ENCODE peak calls at places on chromosomes 16 and 17, in five cellular contexts. One of them, this sample, is unnamed.

GRCh38 chr17:39227364-39227919 is 1.7 kb upstream of the STAC2 start:
- DNase-seq in mesenchymal stem cell: no peak
- DNase-seq in neuronal stem cell: no peak
- DNase-seq in mesendoderm: no peak
- DNase-seq in H9: no peak
- DNase-seq in this sample: no peak

GRCh38 chr17:62130739-62131138 is 65.7 kb upstream of the MED13 start:
- DNase-seq in neuronal stem cell: no peak
- DNase-seq in mesendoderm: no peak
- DNase-seq in mesenchymal stem cell: no peak
- DNase-seq in H9: no peak
- DNase-seq in this sample: no peak

GRCh38 chr16:71564377-71564967 is 12.4 kb downstream of the TAT start:
- DNase-seq in H9: no peak
- DNase-seq in neuronal stem cell: no peak
- DNase-seq in mesenchymal stem cell: no peak
- DNase-seq in mesendoderm: no peak
- DNase-seq in this sample: no peak

GRCh38 chr17:67293251-67294203 is 48.5 kb upstream of the HELZ start:
- DNase-seq in mesendoderm: peak
- DNase-seq in neuronal stem cell: peak
- DNase-seq in mesenchymal stem cell: peak
- DNase-seq in H9: peak
- DNase-seq in this sample: peak

GRCh38 chr17:80785477-80786178 is 206.0 kb upstream of the CHMP6 start:
- DNase-seq in mesendoderm: no peak
- DNase-seq in H9: peak
- DNase-seq in mesenchymal stem cell: no peak
- DNase-seq in neuronal stem cell: no peak
- DNase-seq in this sample: no peak

GRCh38 chr16:90004577-90004976 is 14.7 kb downstream of the DBNDD1 start:
- DNase-seq in neuronal stem cell: no peak
- DNase-seq in mesendoderm: no peak
- DNase-seq in H9: no peak
- DNase-seq in mesenchymal stem cell: no peak
- DNase-seq in this sample: no peak

GRCh38 chr16:19008245-19008644 is 24.5 kb downstream of the TMC7 start:
- DNase-seq in mesenchymal stem cell: peak
- DNase-seq in neuronal stem cell: no peak
- DNase-seq in H9: no peak
- DNase-seq in mesendoderm: peak
- DNase-seq in this sample: peak

GRCh38 chr17:38871247-38871991 is 1.6 kb downstream of the LASP1 start:
- DNase-seq in mesendoderm: peak
- DNase-seq in neuronal stem cell: no peak
- DNase-seq in mesenchymal stem cell: peak
- DNase-seq in H9: peak
- DNase-seq in this sample: peak

GRCh38 chr16:66474750-66475199 is 47.7 kb downstream of the BEAN1 start:
- DNase-seq in mesendoderm: peak
- DNase-seq in mesenchymal stem cell: no peak
- DNase-seq in H9: no peak
- DNase-seq in neuronal stem cell: no peak
- DNase-seq in this sample: no peak

GRCh38 chr17:51362818-51363598 is 102.7 kb downstream of the UTP18 start:
- DNase-seq in neuronal stem cell: no peak
- DNase-seq in mesendoderm: peak
- DNase-seq in mesenchymal stem cell: no peak
- DNase-seq in H9: no peak
- DNase-seq in this sample: no peak

GRCh38 chr17:57943140-57943539 is 12.1 kb downstream of the CUEDC1 start:
- DNase-seq in H9: no peak
- DNase-seq in mesendoderm: no peak
- DNase-seq in neuronal stem cell: no peak
- DNase-seq in mesenchymal stem cell: no peak
- DNase-seq in this sample: peak

GRCh38 chr16:369275-369865 is 968 bp downstream of the MRPL28 start:
- DNase-seq in neuronal stem cell: no peak
- DNase-seq in mesendoderm: no peak
- DNase-seq in H9: no peak
- DNase-seq in mesenchymal stem cell: no peak
- DNase-seq in this sample: no peak

GRCh38 chr16:81929841-81930240 is 81.4 kb downstream of the SDR42E1 start:
- DNase-seq in mesenchymal stem cell: no peak
- DNase-seq in mesendoderm: no peak
- DNase-seq in H9: no peak
- DNase-seq in neuronal stem cell: no peak
- DNase-seq in this sample: no peak

GRCh38 chr17:67376509-67376891 is 581 bp upstream of the PITPNC1 start:
- DNase-seq in H9: no peak
- DNase-seq in neuronal stem cell: no peak
- DNase-seq in mesenchymal stem cell: peak
- DNase-seq in mesendoderm: no peak
- DNase-seq in this sample: peak

GRCh38 chr16:4262303-4262835 is 10.5 kb downstream of the TFAP4 start:
- DNase-seq in H9: no peak
- DNase-seq in mesenchymal stem cell: no peak
- DNase-seq in mesendoderm: no peak
- DNase-seq in neuronal stem cell: no peak
- DNase-seq in this sample: no peak

GRCh38 chr16:4265676-4266075 is 7.1 kb downstream of the TFAP4 start:
- DNase-seq in mesenchymal stem cell: no peak
- DNase-seq in H9: no peak
- DNase-seq in neuronal stem cell: no peak
- DNase-seq in mesendoderm: no peak
- DNase-seq in this sample: no peak

GRCh38 chr16:4263504-4264436 is 9.1 kb downstream of the TFAP4 start:
- DNase-seq in mesenchymal stem cell: peak
- DNase-seq in H9: peak
- DNase-seq in mesendoderm: peak
- DNase-seq in neuronal stem cell: peak
- DNase-seq in this sample: peak

GRCh38 chr16:4266372-4266771 is 6.5 kb downstream of the TFAP4 start:
- DNase-seq in mesenchymal stem cell: no peak
- DNase-seq in H9: peak
- DNase-seq in mesendoderm: peak
- DNase-seq in neuronal stem cell: no peak
- DNase-seq in this sample: no peak

GRCh38 chr16:4264546-4264945 is 8.3 kb downstream of the TFAP4 start:
- DNase-seq in neuronal stem cell: no peak
- DNase-seq in H9: peak
- DNase-seq in mesenchymal stem cell: no peak
- DNase-seq in mesendoderm: no peak
- DNase-seq in this sample: no peak
- H3K23ac ChIP-seq in neuronal stem cell: no peak
- H3K23ac ChIP-seq in H9: no peak
- H3K23ac ChIP-seq in mesenchymal stem cell: no peak
- H3K23ac ChIP-seq in mesendoderm: no peak
- H3K23ac ChIP-seq in this sample: peak

GRCh38 chr17:30549864-30550511 is 72.8 kb downstream of the GOSR1 start:
- DNase-seq in H9: no peak
- DNase-seq in mesenchymal stem cell: no peak
- DNase-seq in neuronal stem cell: no peak
- DNase-seq in mesendoderm: no peak
- DNase-seq in this sample: no peak
- H3K23ac ChIP-seq in H9: no peak
- H3K23ac ChIP-seq in mesenchymal stem cell: no peak
- H3K23ac ChIP-seq in neuronal stem cell: no peak
- H3K23ac ChIP-seq in mesendoderm: no peak
- H3K23ac ChIP-seq in this sample: no peak

GRCh38 chr17:2122641-2123302 is 67.9 kb downstream of the HIC1 start:
- DNase-seq in neuronal stem cell: no peak
- DNase-seq in mesenchymal stem cell: peak
- DNase-seq in mesendoderm: peak
- DNase-seq in H9: no peak
- DNase-seq in this sample: peak

GRCh38 chr17:2123467-2124251 is 68.8 kb downstream of the HIC1 start:
- DNase-seq in neuronal stem cell: no peak
- DNase-seq in mesendoderm: peak
- DNase-seq in H9: no peak
- DNase-seq in mesenchymal stem cell: peak
- DNase-seq in this sample: peak

GRCh38 chr17:2124391-2124790 is 69.5 kb downstream of the HIC1 start:
- DNase-seq in mesenchymal stem cell: peak
- DNase-seq in mesendoderm: peak
- DNase-seq in H9: no peak
- DNase-seq in neuronal stem cell: no peak
- DNase-seq in this sample: peak

GRCh38 chr17:2125013-2125535 is 70.2 kb downstream of the HIC1 start:
- DNase-seq in neuronal stem cell: no peak
- DNase-seq in H9: no peak
- DNase-seq in mesenchymal stem cell: peak
- DNase-seq in mesendoderm: peak
- DNase-seq in this sample: peak

DNA sequence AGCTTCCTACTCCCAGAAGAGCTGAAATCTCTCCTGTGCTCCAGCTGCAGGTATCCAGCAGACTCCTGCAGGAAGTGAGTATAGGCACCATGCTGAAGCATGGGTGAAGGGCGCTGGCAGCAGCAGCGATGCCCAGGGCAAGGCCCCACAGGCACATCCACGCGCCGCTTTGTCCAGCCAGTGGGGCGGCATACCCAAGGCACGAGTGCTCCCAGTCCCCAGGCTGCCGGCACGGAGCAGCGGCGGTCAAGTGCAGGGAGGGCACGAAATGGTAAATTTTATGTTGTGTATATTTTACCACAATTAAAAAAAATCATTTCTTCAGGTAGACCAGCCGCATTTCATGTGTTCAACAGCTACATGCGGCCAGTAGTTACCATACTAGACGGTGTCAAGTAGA is 73.1 kb downstream of the HIC1 start:
- DNase-seq in H9: no peak
- DNase-seq in mesenchymal stem cell: no peak
- DNase-seq in mesendoderm: no peak
- DNase-seq in neuronal stem cell: no peak
- DNase-seq in this sample: no peak
- H3K23ac ChIP-seq in H9: no peak
- H3K23ac ChIP-seq in mesenchymal stem cell: no peak
- H3K23ac ChIP-seq in mesendoderm: no peak
- H3K23ac ChIP-seq in neuronal stem cell: no peak
- H3K23ac ChIP-seq in this sample: no peak

GRCh38 chr17:46025510-46025909 is 26.5 kb downstream of the STH start:
- DNase-seq in H9: no peak
- DNase-seq in mesenchymal stem cell: no peak
- DNase-seq in neuronal stem cell: no peak
- DNase-seq in mesendoderm: no peak
- DNase-seq in this sample: no peak
- H3K23ac ChIP-seq in H9: no peak
- H3K23ac ChIP-seq in mesenchymal stem cell: no peak
- H3K23ac ChIP-seq in neuronal stem cell: peak
- H3K23ac ChIP-seq in mesendoderm: no peak
- H3K23ac ChIP-seq in this sample: no peak

GRCh38 chr16:74825941-74826340 is 51.3 kb upstream of the FA2H start:
- DNase-seq in H9: no peak
- DNase-seq in mesenchymal stem cell: no peak
- DNase-seq in neuronal stem cell: no peak
- DNase-seq in mesendoderm: no peak
- DNase-seq in this sample: no peak

GRCh38 chr16:74829637-74830036 is 55.0 kb upstream of the FA2H start:
- DNase-seq in mesendoderm: no peak
- DNase-seq in H9: no peak
- DNase-seq in neuronal stem cell: no peak
- DNase-seq in mesenchymal stem cell: peak
- DNase-seq in this sample: no peak

GRCh38 chr16:74830646-74831045 is 56.0 kb upstream of the FA2H start:
- DNase-seq in H9: no peak
- DNase-seq in neuronal stem cell: no peak
- DNase-seq in mesenchymal stem cell: no peak
- DNase-seq in mesendoderm: no peak
- DNase-seq in this sample: no peak

GRCh38 chr16:74825016-74825415 is 50.4 kb upstream of the FA2H start:
- DNase-seq in mesendoderm: no peak
- DNase-seq in H9: no peak
- DNase-seq in neuronal stem cell: no peak
- DNase-seq in mesenchymal stem cell: no peak
- DNase-seq in this sample: no peak
- H3K23ac ChIP-seq in mesendoderm: no peak
- H3K23ac ChIP-seq in H9: no peak
- H3K23ac ChIP-seq in neuronal stem cell: no peak
- H3K23ac ChIP-seq in mesenchymal stem cell: no peak
- H3K23ac ChIP-seq in this sample: no peak

DNA sequence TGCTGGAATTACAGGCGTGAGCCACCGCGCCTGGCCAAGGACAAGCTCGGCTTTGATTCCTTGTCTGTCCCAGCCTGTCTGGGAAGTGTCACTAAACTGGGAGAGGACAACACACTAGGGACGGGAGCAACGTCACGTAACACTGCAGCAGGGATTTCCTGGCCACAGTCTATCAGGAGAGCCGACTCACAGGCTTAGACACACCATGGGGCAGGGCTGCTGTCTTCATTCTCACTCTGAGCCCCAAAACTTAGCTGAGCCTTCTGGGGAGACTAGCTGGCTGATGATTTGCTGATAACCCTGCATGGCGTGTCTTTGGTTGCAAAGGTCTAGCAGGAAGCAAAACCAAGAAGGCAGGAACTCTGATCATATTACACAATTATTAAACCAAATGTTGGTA is 345.1 kb downstream of the SLC39A11 start:
- DNase-seq in mesenchymal stem cell: no peak
- DNase-seq in H9: no peak
- DNase-seq in mesendoderm: no peak
- DNase-seq in neuronal stem cell: no peak
- DNase-seq in this sample: no peak
- H3K23ac ChIP-seq in mesenchymal stem cell: no peak
- H3K23ac ChIP-seq in H9: no peak
- H3K23ac ChIP-seq in mesendoderm: no peak
- H3K23ac ChIP-seq in neuronal stem cell: no peak
- H3K23ac ChIP-seq in this sample: no peak

DNA sequence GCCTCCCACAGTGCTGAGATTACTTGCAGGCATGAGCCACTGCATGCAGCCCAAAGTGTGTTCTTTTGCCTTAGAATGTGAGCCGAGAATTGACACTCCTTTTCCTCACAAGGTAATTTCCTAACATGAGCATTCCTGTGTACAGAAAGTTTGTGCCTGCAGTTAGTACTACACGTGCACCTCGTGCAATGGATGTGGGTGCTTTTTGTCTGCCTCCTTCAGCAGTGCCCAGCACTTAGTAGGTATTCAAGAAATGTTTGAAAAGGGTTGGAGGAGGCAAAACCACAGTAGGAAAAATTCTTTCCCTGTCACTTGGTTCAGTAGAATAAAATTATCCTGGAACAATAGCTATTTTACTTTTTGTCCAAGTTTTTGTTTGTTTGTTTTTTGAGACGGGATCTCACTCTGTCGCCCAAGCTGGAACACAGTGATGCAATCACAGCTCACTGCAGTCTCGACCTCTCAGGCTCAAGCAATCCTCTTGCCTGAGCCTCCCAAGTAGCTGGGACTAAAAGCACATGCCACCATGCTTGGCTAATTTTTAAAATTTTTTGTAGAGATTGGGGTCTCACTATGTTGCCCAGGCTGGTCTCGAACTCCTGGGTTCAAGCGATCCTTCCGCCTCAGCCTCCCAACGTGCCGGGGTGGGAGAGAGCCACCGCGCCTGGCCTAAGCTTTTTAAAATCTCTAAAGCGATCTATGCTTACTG is 2.4 kb downstream of the NDE1 start:
- DNase-seq in neuronal stem cell: no peak
- DNase-seq in mesenchymal stem cell: peak
- DNase-seq in mesendoderm: no peak
- DNase-seq in H9: no peak
- DNase-seq in this sample: no peak
- H3K23ac ChIP-seq in neuronal stem cell: no peak
- H3K23ac ChIP-seq in mesenchymal stem cell: no peak
- H3K23ac ChIP-seq in mesendoderm: no peak
- H3K23ac ChIP-seq in H9: no peak
- H3K23ac ChIP-seq in this sample: peak

This sample was measured in IMR-90.